ENCODE peak calls at places on chromosomes 5 and 9, in eight cellular contexts. V, K, P, E, J, I, N and T are unnamed samples.

GRCh38 chr9:84061613-84062205 is 81.1 kb downstream of the RMI1 start:
- DNase-seq in V (no peak), K (no peak), P (no peak), E (no peak), J (no peak), I (no peak), N (no peak), T (no peak)

GRCh38 chr5:174271316-174271715 is 225.8 kb downstream of the NSG2 start:
- DNase-seq in V (no peak), K (no peak), P (no peak), E (no peak), J (no peak), I (no peak), N (no peak), T (no peak)

GRCh38 chr9:116000748-116001329 is 152.8 kb upstream of the PAPPA start:
- DNase-seq in V (no peak), K (no peak), P (no peak), E (no peak), J (no peak), I (no peak), N (no peak), T (no peak)

GRCh38 chr9:73137914-73138313 is 13.8 kb upstream of the ANXA1 start:
- DNase-seq in V (no peak), K (no peak), P (no peak), E (no peak), J (no peak), I (no peak), N (no peak), T (no peak)

GRCh38 chr5:177382423-177383029 is 1.7 kb upstream of the SLC34A1 start:
- DNase-seq in V (no peak), K (no peak), P (no peak), E (no peak), J (peak; percentile 32), I (no peak), N (no peak), T (no peak)

GRCh38 chr5:140632366-140633080 is 452 bp downstream of the CD14 start:
- DNase-seq in V (no peak), K (peak; percentile 85), P (peak; percentile 46), E (peak; percentile 90), J (peak; percentile 70), I (no peak), N (peak; percentile 52), T (no peak)

GRCh38 chr9:135963338-135963737 is 2.2 kb upstream of the UBAC1 start:
- DNase-seq in V (no peak), K (no peak), P (no peak), E (no peak), J (no peak), I (no peak), N (no peak), T (no peak)

GRCh38 chr9:5389109-5389732 is 48.5 kb downstream of the PLGRKT start:
- DNase-seq in V (peak; percentile 54), K (no peak), P (no peak), E (no peak), J (no peak), I (peak; percentile 37), N (no peak), T (peak; percentile 71)

GRCh38 chr5:127762412-127762811 is 59.2 kb downstream of the CCDC192 start:
- DNase-seq in V (no peak), K (no peak), P (no peak), E (no peak), J (no peak), I (no peak), N (no peak), T (no peak)

GRCh38 chr5:138449501-138450239 is 10.8 kb downstream of the REEP2 start:
- DNase-seq in V (peak; percentile 59), K (peak; percentile 91), P (peak; percentile 78), E (peak; percentile 93), J (peak; percentile 95), I (no peak), N (peak; percentile 89), T (no peak)

GRCh38 chr5:139417214-139417613 is 13.3 kb upstream of the SPATA24 start:
- DNase-seq in V (peak; percentile 51), K (no peak), P (no peak), E (no peak), J (no peak), I (no peak), N (no peak), T (no peak)

GRCh38 chr5:38660194-38660668 is 103.8 kb upstream of the LIFR start:
- DNase-seq in V (no peak), K (no peak), P (no peak), E (no peak), J (no peak), I (no peak), N (no peak), T (peak; percentile 74)

GRCh38 chr9:2117527-2117926 is 102.4 kb downstream of the SMARCA2 start:
- DNase-seq in V (no peak), K (no peak), P (no peak), E (no peak), J (no peak), I (no peak), N (no peak), T (no peak)

GRCh38 chr9:2120926-2121689 is 106.0 kb downstream of the SMARCA2 start:
- DNase-seq in V (peak; percentile 11), K (no peak), P (no peak), E (no peak), J (no peak), I (no peak), N (no peak), T (no peak)

GRCh38 chr9:2119490-2120046 is 104.4 kb downstream of the SMARCA2 start:
- DNase-seq in V (no peak), K (no peak), P (no peak), E (no peak), J (no peak), I (no peak), N (no peak), T (no peak)

DNA sequence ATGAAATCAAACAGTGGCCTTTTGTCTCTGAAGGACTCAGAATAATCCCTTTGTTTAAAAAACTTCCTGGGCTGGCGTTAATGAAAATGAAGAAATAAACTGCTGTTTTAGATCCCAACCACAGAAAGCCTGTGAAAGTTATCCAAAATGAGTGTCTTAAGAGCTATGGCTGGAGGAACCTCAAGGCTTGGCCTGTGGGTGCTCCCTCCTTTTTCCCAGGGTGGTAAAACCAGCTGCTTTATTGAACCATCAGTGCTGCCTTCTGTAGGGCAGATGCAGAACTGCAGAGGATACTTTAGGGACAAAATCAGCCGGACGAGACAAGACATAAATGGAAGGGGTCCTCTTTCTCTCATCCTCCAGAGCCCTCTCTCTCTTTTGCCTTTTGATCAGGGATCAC is 100.9 kb downstream of the SMARCA2 start:
- DNase-seq in V (no peak), K (no peak), P (no peak), E (no peak), J (no peak), I (no peak), N (no peak), T (no peak)
- TF ChIP-seq CTCF in V (peak; percentile 52), K (peak; percentile 26), P (peak; percentile 31), E (peak; percentile 37), J (peak; percentile 5), I (peak; percentile 56), N (peak; percentile 44), T (peak; percentile 50)

GRCh38 chr9:129040113-129040643 is 3.8 kb downstream of the MIGA2 start:
- DNase-seq in V (no peak), K (no peak), P (no peak), E (no peak), J (no peak), I (no peak), N (no peak), T (no peak)

GRCh38 chr9:129036923-129037766 is 719 bp downstream of the MIGA2 start:
- DNase-seq in V (no peak), K (no peak), P (peak; percentile 17), E (no peak), J (no peak), I (no peak), N (no peak), T (no peak)

GRCh38 chr9:129036241-129036922 is at the start of gene MIGA2:
- DNase-seq in V (peak; percentile 98), K (peak; percentile 97), P (peak; percentile 95), E (peak; percentile 99), J (peak; percentile 98), I (peak; percentile 96), N (peak; percentile 97), T (peak; percentile 97)

GRCh38 chr9:129038109-129038852 is 1.9 kb downstream of the MIGA2 start:
- DNase-seq in V (no peak), K (peak; percentile 78), P (no peak), E (no peak), J (peak; percentile 59), I (no peak), N (peak; percentile 73), T (no peak)

DNA sequence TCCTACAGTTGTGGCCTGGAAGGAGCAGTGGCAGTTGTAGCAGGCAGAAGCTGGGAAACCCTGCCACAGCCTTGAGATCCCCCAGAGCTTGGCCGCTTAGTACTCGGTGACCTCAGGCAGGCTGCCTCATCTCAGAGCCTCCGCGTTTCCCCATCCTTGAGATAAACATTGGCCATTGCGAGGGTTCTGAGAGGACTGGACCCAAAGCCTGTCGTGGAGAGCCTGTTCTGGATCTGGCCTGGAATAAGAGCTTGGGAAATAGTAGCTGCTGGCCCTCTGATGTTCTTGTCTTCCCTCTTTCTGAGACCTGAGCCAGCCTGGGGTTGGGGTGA is 1.3 kb downstream of the MIGA2 start:
- DNase-seq in V (no peak), K (no peak), P (no peak), E (no peak), J (peak; percentile 63), I (no peak), N (no peak), T (no peak)
- H3K4me3 ChIP-seq in V (peak overlapping the region; percentile 97), K (peak overlapping the region; percentile 91), P (peak overlapping the region; percentile 99), E (peak overlapping the region; percentile 99), J (no peak overlapping the region), I (peak overlapping the region; percentile 93), N (peak overlapping the region; percentile 100), T (no peak overlapping the region)

DNA sequence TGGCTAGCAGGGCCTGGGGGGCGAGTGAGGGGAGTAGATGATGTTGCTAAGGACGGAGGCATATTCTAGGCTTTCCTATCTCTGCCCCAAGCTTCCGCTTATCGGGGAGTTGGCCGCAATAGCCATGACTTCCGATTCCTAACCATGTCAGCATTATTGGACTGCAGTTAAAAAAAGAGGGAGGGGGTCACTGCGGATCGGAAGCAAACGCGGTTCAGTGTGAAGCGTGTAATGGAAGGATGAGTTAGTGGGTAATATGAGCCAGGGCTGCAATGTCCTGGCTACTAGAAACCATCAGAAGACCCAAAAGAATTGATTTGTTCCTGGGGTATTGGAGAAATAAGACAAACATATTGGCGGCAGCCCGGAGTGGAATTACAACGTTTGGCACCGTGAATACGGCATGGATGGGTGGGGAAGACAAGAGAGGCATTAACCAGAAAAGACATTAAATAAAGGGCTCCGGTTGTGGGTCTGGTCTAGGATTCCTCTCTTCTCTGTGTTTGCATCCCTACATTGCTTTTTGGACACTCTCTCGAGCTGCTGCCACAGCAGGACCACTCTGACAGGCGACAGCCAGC is 138.8 kb upstream of the PALM2AKAP2 start:
- DNase-seq in V (no peak), K (no peak), P (no peak), E (no peak), J (no peak), I (no peak), N (no peak), T (no peak)
- H3K27me3 ChIP-seq in V (peaks cover 65% of the 10 kb centered on the region), K (no peaks in the 10 kb centered on the region), P (no peaks in the 10 kb centered on the region), E (peaks cover 27% of the 10 kb centered on the region), J (peaks cover 43% of the 10 kb centered on the region), I (peaks cover 38% of the 10 kb centered on the region), N (peaks cover 34% of the 10 kb centered on the region), T (peaks cover 26% of the 10 kb centered on the region)

DNA sequence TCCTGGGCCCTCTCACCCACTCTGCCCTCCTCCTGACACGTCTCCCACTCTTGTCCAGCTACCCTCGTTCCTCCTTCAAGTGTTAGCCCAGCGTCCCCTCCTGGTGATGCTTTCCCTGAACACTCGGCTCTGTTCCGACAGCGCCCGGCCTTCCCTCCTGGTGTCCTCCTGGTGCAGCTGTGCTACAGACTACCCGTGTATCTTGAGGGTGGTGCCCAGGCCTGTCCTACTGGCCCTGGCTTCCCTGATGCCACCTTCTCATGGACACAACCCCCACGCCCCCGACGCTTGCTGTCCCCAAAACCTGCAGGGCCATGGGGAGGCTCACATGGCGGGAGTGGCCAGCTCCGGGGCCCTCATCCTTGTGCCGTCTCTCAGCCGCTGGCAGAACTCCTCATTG is 21.4 kb upstream of the SCGB3A1 start:
- DNase-seq in V (no peak), K (no peak), P (no peak), E (no peak), J (no peak), I (no peak), N (no peak), T (no peak)
- TF ChIP-seq CTCF in V (no peak), K (no peak), P (no peak), E (no peak), J (no peak), I (no peak), N (no peak), T (no peak)